ENCODE peak calls at places on chromosome 9, in eight cellular contexts. X is RWPE1; J is mammary epithelial cell; Q is CD8-positive, alpha-beta T cell; G is foreskin keratinocyte; M is fibroblast of the aortic adventitia; L is foreskin fibroblast; S is ovary. H is an unnamed sample.

GRCh38 chr9:128203024-128203841 is at the start of gene DNM1:
- DNase-seq in M (peak), G (no peak), Q (peak), X (peak), L (peak), S (peak), J (peak), H (peak)

GRCh38 chr9:131707677-131708612 is 31.9 kb downstream of the RAPGEF1 start:
- DNase-seq in X (peak), Q (no peak), G (peak), M (peak), L (peak), S (no peak), J (peak), H (peak)

GRCh38 chr9:97811534-97812246 is 41.3 kb upstream of the FOXE1 start:
- DNase-seq in S (no peak), G (peak), M (peak), L (peak), Q (no peak), J (peak), X (peak), H (no peak)

GRCh38 chr9:109751253-109751652 is 28.7 kb upstream of the PALM2AKAP2 start:
- DNase-seq in Q (no peak), G (no peak), J (no peak), S (no peak), X (no peak), M (no peak), L (peak), H (no peak)

GRCh38 chr9:126117631-126118030 is 209.0 kb upstream of the MVB12B start:
- DNase-seq in X (no peak), Q (no peak), L (no peak), M (no peak), J (no peak), G (no peak), S (no peak), H (no peak)

GRCh38 chr9:100670719-100671118 is 92.8 kb downstream of the CAVIN4 start:
- DNase-seq in L (no peak), Q (no peak), G (no peak), S (no peak), M (no peak), J (no peak), X (no peak), H (no peak)

GRCh38 chr9:79015951-79016350 is 555.8 kb upstream of the TLE4 start:
- DNase-seq in Q (no peak), G (no peak), L (no peak), J (no peak), M (no peak), X (no peak), S (no peak), H (no peak)

GRCh38 chr9:33676746-33677505 is 118.4 kb upstream of the PRSS3 start:
- DNase-seq in M (peak), X (peak), Q (no peak), S (peak), J (peak), G (no peak), L (peak), H (peak)

GRCh38 chr9:127177221-127177620 is 54.8 kb upstream of the ANGPTL2 start:
- DNase-seq in G (no peak), L (no peak), X (no peak), S (peak), Q (no peak), J (no peak), M (no peak), H (no peak)

GRCh38 chr9:73775757-73776156 is 624.1 kb downstream of the ANXA1 start:
- DNase-seq in J (peak), Q (no peak), M (peak), L (peak), X (no peak), G (no peak), S (no peak), H (no peak)

GRCh38 chr9:86322973-86323644 is 31.1 kb downstream of the TUT7 start:
- DNase-seq in G (peak), M (peak), J (no peak), Q (no peak), X (no peak), L (peak), S (no peak), H (no peak)

GRCh38 chr9:22005700-22006605 is 3.2 kb downstream of the CDKN2B start:
- DNase-seq in L (peak), M (peak), S (no peak), G (no peak), X (no peak), J (peak), Q (no peak), H (no peak)
- TF ChIP-seq CTCF in L (no peak), M (no peak), S (no peak), G (no peak), X (no peak), J (no peak), Q (no peak), H (no peak)

DNA sequence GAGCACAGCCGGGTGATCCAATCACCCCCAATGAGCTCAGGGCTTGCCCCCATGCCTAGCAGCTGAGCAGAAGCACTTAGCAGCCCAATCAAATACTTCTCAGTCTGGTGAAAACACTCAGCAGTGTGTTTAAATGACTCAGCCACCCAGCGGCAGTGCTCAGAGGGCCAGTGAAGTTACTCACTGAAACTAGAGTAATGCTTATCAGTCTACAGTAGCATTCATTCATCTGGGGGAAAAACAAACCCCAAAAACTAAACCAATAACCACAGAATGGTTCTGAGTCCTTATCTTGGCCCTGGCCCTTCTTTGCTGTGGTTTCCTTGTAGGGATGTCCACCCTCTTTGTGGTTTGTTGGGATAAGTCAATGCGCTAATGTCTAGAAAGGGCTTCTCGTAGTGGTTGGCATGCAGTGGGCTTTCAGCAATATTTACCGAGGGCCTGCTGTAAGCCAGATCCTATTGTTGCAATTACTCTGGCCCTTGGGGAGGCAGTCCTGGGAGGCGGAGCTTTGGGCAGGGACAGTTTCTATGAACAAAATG is 43.2 kb downstream of the LHX2 start:
- DNase-seq in L (peak), X (peak), S (no peak), Q (no peak), J (peak), M (peak), G (no peak), H (no peak)
- TF ChIP-seq CTCF in L (no peak), X (no peak), S (no peak), Q (no peak), J (no peak), M (peak), G (no peak), H (no peak)

GRCh38 chr9:123724211-123724831 is 205.6 kb downstream of the DENND1A start:
- DNase-seq in J (peak), G (no peak), L (peak), M (peak), S (no peak), Q (no peak), X (no peak), H (no peak)
- TF ChIP-seq CTCF in J (no peak), G (peak), L (peak), M (peak), S (no peak), Q (no peak), X (no peak), H (peak)

GRCh38 chr9:22005083-22005699 is 3.9 kb downstream of the CDKN2B start:
- DNase-seq in J (peak), M (peak), X (no peak), G (no peak), Q (no peak), L (peak), S (no peak), H (no peak)

GRCh38 chr9:22010881-22011625 is 1.9 kb upstream of the CDKN2B start:
- DNase-seq in J (no peak), Q (no peak), X (no peak), M (peak), G (no peak), L (peak), S (peak), H (no peak)

GRCh38 chr9:22008662-22009562 is at the start of gene CDKN2B:
- DNase-seq in M (peak), G (peak), Q (peak), S (peak), L (peak), J (peak), X (peak), H (peak)

DNA sequence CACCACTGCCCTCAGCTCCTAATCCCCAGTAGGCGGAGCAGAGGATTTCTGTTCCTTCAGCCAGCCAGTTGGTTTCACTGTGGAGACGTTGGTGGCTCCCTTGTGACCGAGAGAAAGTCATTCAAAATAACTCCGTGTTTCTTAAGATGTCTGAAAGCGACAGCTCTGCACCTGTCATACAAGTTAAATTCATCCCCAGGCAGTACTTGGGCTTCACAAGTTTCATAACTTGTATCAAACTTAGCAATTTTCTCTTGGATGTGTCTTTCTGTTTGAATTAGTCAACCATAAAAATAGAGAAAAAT is 410 bp upstream of the CDKN2B start:
- DNase-seq in G (no peak), J (no peak), L (no peak), Q (no peak), X (no peak), S (no peak), M (no peak), H (no peak)
- TF ChIP-seq CTCF in G (no peak), J (no peak), L (peak), Q (no peak), X (no peak), S (no peak), M (peak), H (peak)

DNA sequence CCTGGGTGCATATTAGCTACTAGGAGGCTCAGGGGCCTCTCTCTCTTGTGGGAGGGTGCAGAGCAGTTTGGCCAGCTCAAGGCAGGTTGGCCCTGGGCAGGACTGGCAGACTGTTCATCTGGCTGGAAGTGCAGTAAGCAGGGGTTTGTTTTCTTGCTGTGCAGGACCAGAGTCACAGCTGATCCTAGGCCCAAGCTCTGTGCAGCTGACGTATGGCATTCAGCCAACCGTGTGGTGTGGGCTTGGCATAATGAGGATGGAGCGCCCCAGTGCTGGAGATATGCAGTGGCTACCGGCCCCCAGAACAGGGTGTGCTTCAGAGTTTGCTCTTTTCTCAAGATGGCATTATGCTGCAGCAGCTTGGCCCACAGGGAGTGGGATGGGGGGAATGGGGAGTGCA is 31.0 kb upstream of the PHF24 start:
- DNase-seq in Q (no peak), G (no peak), L (no peak), S (no peak), J (no peak), X (no peak), M (no peak), H (no peak)
- TF ChIP-seq CTCF in Q (no peak), G (no peak), L (no peak), S (no peak), J (no peak), X (no peak), M (no peak), H (no peak)

GRCh38 chr9:23842531-23843129 is 16.6 kb upstream of the ELAVL2 start:
- DNase-seq in X (no peak), Q (no peak), L (no peak), G (no peak), M (no peak), S (no peak), J (no peak), H (no peak)
- TF ChIP-seq CTCF in X (peak), Q (no peak), L (no peak), G (peak), M (no peak), S (no peak), J (peak), H (no peak)

GRCh38 chr9:105127863-105128220 is 116.6 kb upstream of the SLC44A1 start:
- DNase-seq in L (no peak), G (peak), J (peak), Q (peak), S (no peak), M (no peak), X (no peak), H (no peak)
- TF ChIP-seq CTCF in L (no peak), G (no peak), J (no peak), Q (peak), S (no peak), M (no peak), X (no peak), H (no peak)

H was measured in psoas muscle.